ENCODE peak calls at places on chromosomes 4 and X, in seven cellular contexts. H, R, U, N, V, Z and G are unnamed samples.

GRCh38 chr4:173538903-173539445 is 8.9 kb upstream of the HAND2 start:
- DNase-seq in H (no peak), R (no peak), U (no peak), N (no peak), V (no peak), Z (no peak), G (no peak)

GRCh38 chr4:71231753-71232420 is 106.9 kb upstream of the SLC4A4 start:
- DNase-seq in H (peak), R (no peak), U (peak), N (no peak), V (no peak), Z (no peak), G (no peak)

GRCh38 chr4:82235346-82235745 is 138.4 kb downstream of the HNRNPD start:
- DNase-seq in H (no peak), R (no peak), U (no peak), N (no peak), V (no peak), Z (no peak), G (no peak)

GRCh38 chr4:147899512-147899911 is 167.6 kb downstream of the ARHGAP10 start:
- DNase-seq in H (peak), R (no peak), U (peak), N (peak), V (no peak), Z (no peak), G (no peak)

GRCh38 chr4:148376151-148376550 is 66.1 kb downstream of the NR3C2 start:
- DNase-seq in H (peak), R (no peak), U (peak), N (peak), V (peak), Z (no peak), G (no peak)

GRCh38 chrX:65196758-65197371 is 220.6 kb upstream of the ZC4H2 start:
- DNase-seq in H (no peak), R (no peak), U (no peak), N (no peak), V (no peak), Z (no peak), G (peak)

GRCh38 chr4:131613824-131614216 is 1535.3 kb upstream of the PCDH10 start:
- DNase-seq in H (no peak), R (no peak), U (no peak), N (peak), V (no peak), Z (no peak), G (no peak)

GRCh38 chrX:16825306-16826035 is 39.2 kb downstream of the TXLNG start:
- DNase-seq in H (peak), R (no peak), U (peak), N (peak), V (no peak), Z (no peak), G (no peak)

GRCh38 chr4:74446896-74447295 is 2.0 kb downstream of the AREG start:
- DNase-seq in H (no peak), R (no peak), U (no peak), N (peak), V (no peak), Z (no peak), G (no peak)

GRCh38 chr4:120921456-120922389 is 803 bp downstream of the PRDM5 start:
- DNase-seq in H (peak), R (peak), U (peak), N (peak), V (peak), Z (peak), G (peak)

GRCh38 chr4:80266267-80266901 is at the start of gene FGF5:
- DNase-seq in H (peak), R (no peak), U (peak), N (peak), V (no peak), Z (peak), G (no peak)

GRCh38 chrX:150060406-150060805 is 122.1 kb upstream of the EOLA2 start:
- DNase-seq in H (peak), R (no peak), U (peak), N (peak), V (no peak), Z (no peak), G (no peak)

GRCh38 chr4:122576261-122577188 is 44.3 kb downstream of the IL21 start:
- DNase-seq in H (peak), R (no peak), U (peak), N (peak), V (no peak), Z (no peak), G (peak)

GRCh38 chr4:146124023-146124680 is 51.4 kb upstream of the LSM6 start:
- DNase-seq in H (peak), R (no peak), U (peak), N (no peak), V (no peak), Z (no peak), G (no peak)

GRCh38 chrX:23749129-23749528 is 6.1 kb upstream of the ACOT9 start:
- DNase-seq in H (no peak), R (no peak), U (no peak), N (no peak), V (no peak), Z (no peak), G (no peak)

GRCh38 chr4:17166954-17167353 is 268.5 kb upstream of the LDB2 start:
- DNase-seq in H (peak), R (no peak), U (no peak), N (peak), V (no peak), Z (peak), G (no peak)

GRCh38 chrX:126065901-126066660 is 100.0 kb downstream of the DCAF12L2 start:
- DNase-seq in H (no peak), R (peak), U (no peak), N (no peak), V (no peak), Z (peak), G (no peak)

DNA sequence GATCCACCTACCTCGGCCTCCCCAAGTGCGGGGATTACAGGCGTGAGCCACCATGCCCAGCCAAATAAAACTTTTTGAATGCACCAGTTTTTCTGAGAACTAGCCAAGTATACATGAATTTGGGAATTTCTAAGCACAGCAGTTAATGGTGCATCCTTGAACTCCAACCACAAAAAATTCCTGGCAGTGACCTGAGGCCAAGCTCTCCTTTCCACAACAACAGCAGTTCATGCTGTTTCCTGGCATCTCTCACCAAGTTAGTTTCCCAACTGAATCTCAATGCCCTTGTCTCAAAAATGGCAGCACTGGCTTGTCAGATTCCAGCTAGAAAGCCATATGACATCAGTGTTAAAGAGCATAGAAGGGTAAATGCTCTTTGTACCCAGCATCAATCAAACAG is 15.9 kb upstream of the XKRX start:
- DNase-seq in H (peak), R (no peak), U (no peak), N (peak), V (no peak), Z (no peak), G (no peak)
- H3K4me3 ChIP-seq in H (no peak), R (no peak), U (no peak), N (no peak), V (no peak), Z (no peak), G (no peak)

GRCh38 chrX:39170432-39170831 is 369.2 kb downstream of the MID1IP1 start:
- DNase-seq in H (no peak), R (no peak), U (no peak), N (no peak), V (no peak), Z (no peak), G (no peak)
- TF ChIP-seq CTCF in H (no peak), R (no peak), U (no peak), N (no peak), V (no peak), Z (no peak), G (no peak)

GRCh38 chrX:47181301-47181700 is 12.3 kb upstream of the UBA1 start:
- DNase-seq in H (no peak), R (no peak), U (no peak), N (no peak), V (no peak), Z (no peak), G (no peak)

GRCh38 chrX:47179928-47180255 is 13.7 kb upstream of the UBA1 start:
- DNase-seq in H (no peak), R (no peak), U (no peak), N (no peak), V (no peak), Z (peak), G (no peak)

GRCh38 chrX:47182106-47182700 is 11.4 kb upstream of the UBA1 start:
- DNase-seq in H (no peak), R (no peak), U (no peak), N (no peak), V (no peak), Z (no peak), G (no peak)

GRCh38 chrX:47179221-47179927 is 14.3 kb upstream of the UBA1 start:
- DNase-seq in H (peak), R (no peak), U (peak), N (peak), V (peak), Z (peak), G (no peak)

GRCh38 chrX:47180346-47180745 is 13.3 kb upstream of the UBA1 start:
- DNase-seq in H (no peak), R (no peak), U (no peak), N (no peak), V (no peak), Z (no peak), G (no peak)
- H3K4me3 ChIP-seq in H (no peak), R (no peak), U (no peak), N (no peak), V (no peak), Z (no peak), G (no peak)

GRCh38 chrX:131741103-131741581 is 197.3 kb downstream of the OR13H1 start:
- DNase-seq in H (peak), R (no peak), U (no peak), N (no peak), V (peak), Z (no peak), G (no peak)

GRCh38 chrX:131747173-131747572 is 203.3 kb downstream of the OR13H1 start:
- DNase-seq in H (peak), R (no peak), U (no peak), N (no peak), V (peak), Z (no peak), G (no peak)

GRCh38 chrX:131745942-131746489 is 202.1 kb downstream of the OR13H1 start:
- DNase-seq in H (no peak), R (no peak), U (no peak), N (no peak), V (no peak), Z (no peak), G (no peak)

DNA sequence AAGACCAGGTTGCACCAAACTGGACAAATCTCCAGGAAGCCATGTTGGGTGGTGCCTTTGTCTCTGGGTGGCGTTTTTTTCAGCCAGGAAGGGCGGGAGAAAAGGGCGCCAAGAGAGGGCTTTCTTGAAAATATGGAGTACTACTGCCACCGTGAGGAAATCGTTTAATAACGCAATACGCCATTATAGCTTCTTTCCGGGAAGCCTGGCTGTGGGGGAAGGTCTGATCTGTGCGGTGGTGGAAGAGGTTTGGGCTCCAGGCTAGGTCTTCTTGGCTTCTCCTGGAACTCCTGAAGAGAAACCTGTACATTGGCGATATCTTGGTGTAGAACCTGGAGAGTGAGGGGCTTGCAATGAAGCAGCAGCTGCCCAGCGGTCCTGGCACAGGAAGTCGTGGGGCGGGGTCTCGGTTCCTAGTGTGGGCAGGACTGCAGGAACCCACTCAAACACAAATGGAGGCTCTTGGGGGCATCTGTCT is 202.7 kb downstream of the OR13H1 start:
- DNase-seq in H (peak), R (no peak), U (no peak), N (no peak), V (peak), Z (no peak), G (no peak)
- TF ChIP-seq CTCF in H (no peak), R (no peak), U (no peak), N (no peak), V (peak), Z (no peak), G (no peak)

GRCh38 chrX:118727686-118728339 is 407 bp downstream of the IL13RA1 start:
- DNase-seq in H (peak), R (peak), U (peak), N (no peak), V (no peak), Z (peak), G (peak)
- H3K4me3 ChIP-seq in H (peak), R (peak), U (peak), N (peak), V (peak), Z (peak), G (peak)

GRCh38 chr4:115851918-115852766 is 738.7 kb upstream of the NDST4 start:
- DNase-seq in H (peak), R (peak), U (no peak), N (peak), V (no peak), Z (peak), G (peak)

GRCh38 chr4:115850799-115851509 is 737.5 kb upstream of the NDST4 start:
- DNase-seq in H (no peak), R (no peak), U (no peak), N (no peak), V (no peak), Z (no peak), G (no peak)

GRCh38 chr4:115852767-115853091 is 739.3 kb upstream of the NDST4 start:
- DNase-seq in H (no peak), R (no peak), U (no peak), N (no peak), V (no peak), Z (no peak), G (no peak)
- TF ChIP-seq CTCF in H (no peak), R (no peak), U (no peak), N (no peak), V (no peak), Z (no peak), G (no peak)

GRCh38 chr4:151679247-151679646 is 81.6 kb downstream of the GATB start:
- DNase-seq in H (no peak), R (no peak), U (no peak), N (no peak), V (no peak), Z (no peak), G (no peak)

GRCh38 chr4:151677193-151677592 is 83.6 kb downstream of the GATB start:
- DNase-seq in H (no peak), R (no peak), U (no peak), N (no peak), V (no peak), Z (no peak), G (no peak)

GRCh38 chr4:151675366-151676060 is 85.3 kb downstream of the GATB start:
- DNase-seq in H (no peak), R (no peak), U (no peak), N (no peak), V (no peak), Z (no peak), G (no peak)

GRCh38 chr4:151676301-151676700 is 84.5 kb downstream of the GATB start:
- DNase-seq in H (peak), R (no peak), U (peak), N (peak), V (no peak), Z (no peak), G (no peak)

DNA sequence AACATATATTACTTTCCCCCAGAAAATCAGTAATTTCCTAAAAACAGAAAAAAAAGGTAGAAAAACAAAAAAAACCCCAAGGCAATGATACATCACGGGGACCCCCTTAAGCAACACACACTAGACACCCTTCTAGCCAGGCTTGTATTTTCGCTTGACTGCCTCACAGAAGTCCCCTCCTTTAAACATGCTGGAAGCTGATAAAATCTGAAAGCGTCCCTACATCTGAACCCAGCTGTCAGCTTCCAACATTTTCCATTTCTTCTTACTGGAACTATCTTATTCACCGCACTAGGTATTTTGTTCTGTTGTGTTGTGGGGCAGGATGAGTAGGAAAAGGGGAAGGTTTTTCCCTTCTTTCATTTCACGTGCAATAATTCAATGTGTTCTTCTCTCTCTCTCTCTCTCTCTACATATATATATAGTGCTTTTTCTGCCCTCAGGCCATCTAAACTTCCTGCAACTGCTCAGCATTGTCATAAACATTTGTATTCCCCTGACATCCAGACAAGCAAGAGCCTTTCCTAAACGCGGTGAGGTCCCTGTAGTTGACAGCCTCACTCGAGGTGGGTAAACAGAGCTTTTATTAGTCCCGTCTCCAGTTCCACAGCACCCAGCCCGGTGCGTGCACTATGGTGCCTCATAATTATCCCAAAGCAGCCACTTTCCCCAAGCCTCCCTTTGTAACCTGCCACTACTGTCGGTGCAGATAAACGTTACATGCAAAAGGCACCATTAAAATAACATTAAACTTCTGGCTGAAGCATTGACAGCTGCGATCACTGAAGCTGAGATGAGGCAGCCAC is 82.6 kb downstream of the GATB start:
- DNase-seq in H (no peak), R (no peak), U (no peak), N (no peak), V (no peak), Z (no peak), G (no peak)
- H3K4me3 ChIP-seq in H (no peak), R (no peak), U (no peak), N (no peak), V (no peak), Z (no peak), G (no peak)

GRCh38 chr4:14920237-14920636 is 82.0 kb upstream of the CPEB2 start:
- DNase-seq in H (no peak), R (no peak), U (no peak), N (no peak), V (no peak), Z (no peak), G (no peak)
- TF ChIP-seq CTCF in H (no peak), R (no peak), U (no peak), N (no peak), V (no peak), Z (no peak), G (no peak)